ENCODE peak calls at places on chromosomes 13 and 19, in five cellular contexts. One of them, this sample, is unnamed.

GRCh38 chr13:36456577-36456976 is 24.3 kb downstream of the CCNA1 start:
- DNase-seq in dermis microvascular lymphatic vessel endothelial cell: no peak
- DNase-seq in type B pancreatic cell: no peak
- DNase-seq in neural crest cell: no peak
- DNase-seq in AG10803: no peak
- DNase-seq in this sample: no peak

GRCh38 chr19:13844130-13844631 is 32.8 kb upstream of the NANOS3 start:
- DNase-seq in neural crest cell: no peak
- DNase-seq in AG10803: no peak
- DNase-seq in type B pancreatic cell: no peak
- DNase-seq in dermis microvascular lymphatic vessel endothelial cell: no peak
- DNase-seq in this sample: no peak

GRCh38 chr13:98352226-98352625 is 175.2 kb upstream of the RNF113B start:
- DNase-seq in dermis microvascular lymphatic vessel endothelial cell: no peak
- DNase-seq in type B pancreatic cell: no peak
- DNase-seq in neural crest cell: no peak
- DNase-seq in AG10803: no peak
- DNase-seq in this sample: no peak

GRCh38 chr13:73599232-73600128 is 534.7 kb downstream of the KLF12 start:
- DNase-seq in type B pancreatic cell: no peak
- DNase-seq in neural crest cell: no peak
- DNase-seq in AG10803: no peak
- DNase-seq in dermis microvascular lymphatic vessel endothelial cell: no peak
- DNase-seq in this sample: no peak

GRCh38 chr19:2546128-2547032 is 70.5 kb downstream of the GADD45B start:
- DNase-seq in dermis microvascular lymphatic vessel endothelial cell: peak; percentile 92
- DNase-seq in neural crest cell: peak; percentile 77
- DNase-seq in AG10803: no peak
- DNase-seq in type B pancreatic cell: no peak
- DNase-seq in this sample: peak; percentile 53

GRCh38 chr13:33524086-33524485 is 238.5 kb upstream of the STARD13 start:
- DNase-seq in neural crest cell: no peak
- DNase-seq in dermis microvascular lymphatic vessel endothelial cell: no peak
- DNase-seq in type B pancreatic cell: no peak
- DNase-seq in AG10803: peak; percentile 90
- DNase-seq in this sample: no peak

GRCh38 chr19:55251296-55252081 is 7.3 kb downstream of the PPP6R1 start:
- DNase-seq in neural crest cell: no peak
- DNase-seq in type B pancreatic cell: no peak
- DNase-seq in AG10803: no peak
- DNase-seq in dermis microvascular lymphatic vessel endothelial cell: no peak
- DNase-seq in this sample: no peak

GRCh38 chr13:91346848-91347211 is 657 bp upstream of the MIR17HG start:
- DNase-seq in neural crest cell: no peak
- DNase-seq in dermis microvascular lymphatic vessel endothelial cell: no peak
- DNase-seq in type B pancreatic cell: no peak
- DNase-seq in AG10803: no peak
- DNase-seq in this sample: peak; percentile 11

GRCh38 chr13:94711561-94712286 is 621 bp downstream of the SOX21 start:
- DNase-seq in neural crest cell: peak; percentile 36
- DNase-seq in type B pancreatic cell: no peak
- DNase-seq in AG10803: peak; percentile 6
- DNase-seq in dermis microvascular lymphatic vessel endothelial cell: no peak
- DNase-seq in this sample: peak; percentile 22

GRCh38 chr13:44436589-44437337 is 63.1 kb downstream of the SERP2 start:
- DNase-seq in neural crest cell: peak; percentile 90
- DNase-seq in type B pancreatic cell: peak; percentile 94
- DNase-seq in AG10803: peak; percentile 85
- DNase-seq in dermis microvascular lymphatic vessel endothelial cell: peak; percentile 89
- DNase-seq in this sample: peak; percentile 89

GRCh38 chr19:22532388-22533310 is 101.5 kb upstream of the ZNF492 start:
- DNase-seq in AG10803: no peak
- DNase-seq in dermis microvascular lymphatic vessel endothelial cell: no peak
- DNase-seq in neural crest cell: no peak
- DNase-seq in type B pancreatic cell: no peak
- DNase-seq in this sample: no peak

GRCh38 chr13:49936943-49937273 is 768 bp upstream of the SPRYD7 start:
- DNase-seq in AG10803: peak; percentile 3
- DNase-seq in type B pancreatic cell: no peak
- DNase-seq in dermis microvascular lymphatic vessel endothelial cell: no peak
- DNase-seq in neural crest cell: no peak
- DNase-seq in this sample: no peak

GRCh38 chr19:55070755-55071502 is 4.7 kb upstream of the EPS8L1 start:
- DNase-seq in dermis microvascular lymphatic vessel endothelial cell: no peak
- DNase-seq in AG10803: peak; percentile 37
- DNase-seq in neural crest cell: no peak
- DNase-seq in type B pancreatic cell: no peak
- DNase-seq in this sample: no peak

GRCh38 chr13:51905787-51906186 is 44.0 kb downstream of the CCDC70 start:
- DNase-seq in dermis microvascular lymphatic vessel endothelial cell: no peak
- DNase-seq in AG10803: no peak
- DNase-seq in neural crest cell: no peak
- DNase-seq in type B pancreatic cell: peak; percentile 32
- DNase-seq in this sample: no peak